ENCODE peak calls at places on chromosomes 6 and 20, in four cellular contexts. E, R, B and F are unnamed samples.

GRCh38 chr20:44646023-44646640 is 5.4 kb downstream of the ADA start:
- DNase-seq in E (peak), R (no peak), B (peak), F (no peak)

GRCh38 chr6:33761922-33762629 is 15.4 kb upstream of the IP6K3 start:
- DNase-seq in E (peak), R (no peak), B (peak), F (peak)

GRCh38 chr6:123986938-123987337 is 183.3 kb downstream of the NKAIN2 start:
- DNase-seq in E (no peak), R (no peak), B (no peak), F (no peak)

GRCh38 chr6:21915707-21916399 is 322.3 kb downstream of the SOX4 start:
- DNase-seq in E (peak), R (no peak), B (no peak), F (peak)

GRCh38 chr20:21656299-21657067 is 49.0 kb upstream of the PAX1 start:
- DNase-seq in E (no peak), R (no peak), B (no peak), F (no peak)

GRCh38 chr6:157649311-157650260 is 173.5 kb upstream of the SNX9 start:
- DNase-seq in E (no peak), R (no peak), B (no peak), F (no peak)

GRCh38 chr20:52346797-52347196 is 155.2 kb upstream of the ZFP64 start:
- DNase-seq in E (no peak), R (no peak), B (no peak), F (no peak)

GRCh38 chr20:18783385-18783959 is 30.1 kb upstream of the SCP2D1 start:
- DNase-seq in E (no peak), R (no peak), B (no peak), F (no peak)

GRCh38 chr20:3121955-3122610 is 37.6 kb upstream of the AVP start:
- DNase-seq in E (no peak), R (no peak), B (no peak), F (no peak)

GRCh38 chr6:99434702-99435530 is 9.8 kb upstream of the PNISR start:
- DNase-seq in E (peak), R (no peak), B (peak), F (peak)

GRCh38 chr6:157537518-157537917 is 156.5 kb downstream of the ZDHHC14 start:
- DNase-seq in E (peak), R (no peak), B (no peak), F (no peak)

GRCh38 chr20:23248524-23248923 is 102.1 kb upstream of the NXT1 start:
- DNase-seq in E (no peak), R (no peak), B (no peak), F (no peak)

GRCh38 chr6:35663447-35664235 is 25.1 kb downstream of the FKBP5 start:
- DNase-seq in E (peak), R (no peak), B (peak), F (peak)

GRCh38 chr20:57433658-57434389 is 42.6 kb downstream of the RBM38 start:
- DNase-seq in E (no peak), R (no peak), B (no peak), F (no peak)

GRCh38 chr6:165206798-165207197 is 102.6 kb downstream of the C6orf118 start:
- DNase-seq in E (no peak), R (no peak), B (no peak), F (no peak)

GRCh38 chr6:38113810-38114577 is 294.5 kb downstream of the ZFAND3 start:
- DNase-seq in E (no peak), R (no peak), B (no peak), F (no peak)

GRCh38 chr20:35091808-35092523 is 641 bp downstream of the TRPC4AP start:
- DNase-seq in E (peak), R (no peak), B (peak), F (peak)

GRCh38 chr6:84774174-84775158 is 10.1 kb upstream of the TBX18 start:
- DNase-seq in E (peak), R (no peak), B (no peak), F (peak)

GRCh38 chr20:62428008-62428384 is 657 bp upstream of the RBBP8NL start:
- DNase-seq in E (no peak), R (no peak), B (no peak), F (no peak)

GRCh38 chr20:38747495-38748096 is 664 bp upstream of the ACTR5 start:
- DNase-seq in E (no peak), R (no peak), B (no peak), F (peak)

GRCh38 chr20:51562027-51562333 is 19.5 kb upstream of the NFATC2 start:
- DNase-seq in E (peak), R (no peak), B (no peak), F (peak)

GRCh38 chr20:35796556-35796955 is 24.7 kb downstream of the PHF20 start:
- DNase-seq in E (no peak), R (no peak), B (peak), F (no peak)